ENCODE peak calls at places on chromosome 9, in nine cellular contexts. D is ovary, Y is transverse colon, R is H1, Z is stomach, S is sigmoid colon, L is esophagus muscularis mucosa, X is suprapubic skin, M is A549. C is an unnamed sample.

GRCh38 chr9:17120203-17120602 is 14.6 kb upstream of the CNTLN start:
- DNase-seq in S (no peak), M (no peak), L (no peak), Y (no peak), R (no peak), X (no peak), Z (no peak), D (no peak), C (no peak)

GRCh38 chr9:123011878-123012528 is 21.5 kb upstream of the GPR21 start:
- DNase-seq in Y (no peak), S (no peak), R (no peak), X (no peak), M (no peak), L (no peak), D (no peak), Z (no peak), C (no peak)

GRCh38 chr9:89890326-89890980 is 285.6 kb downstream of the GADD45G start:
- DNase-seq in R (no peak), D (no peak), X (peak; percentile 62), Y (no peak), M (no peak), S (no peak), L (peak; percentile 81), Z (no peak), C (no peak)

GRCh38 chr9:133707761-133708122 is 30.4 kb downstream of the SARDH start:
- DNase-seq in R (no peak), Z (no peak), D (no peak), X (no peak), M (no peak), L (no peak), Y (no peak), S (peak; percentile 37), C (no peak)

GRCh38 chr9:123033352-123033751 is at the start of gene GPR21:
- DNase-seq in S (no peak), R (no peak), Z (no peak), X (no peak), L (no peak), Y (no peak), D (no peak), M (no peak), C (no peak)

GRCh38 chr9:131618071-131618479 is 72.8 kb downstream of the PRRT1B start:
- DNase-seq in L (no peak), R (no peak), M (no peak), D (no peak), X (no peak), S (no peak), Y (no peak), Z (peak; percentile 43), C (peak; percentile 25)

GRCh38 chr9:115106642-115107041 is 11.3 kb downstream of the TNC start:
- DNase-seq in M (no peak), Y (no peak), L (no peak), R (no peak), Z (no peak), D (no peak), X (no peak), S (no peak), C (no peak)

GRCh38 chr9:109780453-109781033 is 545 bp downstream of the PALM2AKAP2 start:
- DNase-seq in Z (no peak), L (peak; percentile 86), R (peak; percentile 58), M (no peak), Y (no peak), D (no peak), X (no peak), S (no peak), C (no peak)

GRCh38 chr9:92385953-92386352 is 18.4 kb downstream of the OGN start:
- DNase-seq in Z (no peak), X (no peak), D (no peak), S (no peak), R (no peak), Y (no peak), L (no peak), M (no peak), C (no peak)

GRCh38 chr9:124504530-124505005 is 2.6 kb downstream of the NR5A1 start:
- DNase-seq in X (no peak), M (no peak), S (no peak), R (no peak), L (no peak), D (no peak), Y (no peak), Z (no peak), C (no peak)

GRCh38 chr9:111348821-111349271 is 18.8 kb upstream of the OR2K2 start:
- DNase-seq in Z (peak; percentile 63), L (no peak), R (no peak), S (no peak), D (no peak), Y (peak; percentile 44), X (no peak), M (peak; percentile 40), C (no peak)

GRCh38 chr9:36905101-36906066 is 128.7 kb downstream of the PAX5 start:
- DNase-seq in S (no peak), R (no peak), X (peak; percentile 52), D (no peak), M (no peak), Z (no peak), L (no peak), Y (no peak), C (no peak)

GRCh38 chr9:137436761-137437600 is 4.2 kb downstream of the ENTPD8 start:
- DNase-seq in L (no peak), R (no peak), D (no peak), Z (peak; percentile 69), X (no peak), Y (peak; percentile 58), M (no peak), S (no peak), C (no peak)

GRCh38 chr9:113892861-113893491 is 16.9 kb downstream of the ZNF618 start:
- DNase-seq in S (no peak), R (peak; percentile 17), Z (no peak), M (no peak), D (no peak), L (no peak), Y (no peak), X (no peak), C (no peak)

GRCh38 chr9:137009217-137009616 is 12.8 kb upstream of the CLIC3 start:
- DNase-seq in X (no peak), Y (no peak), D (no peak), M (no peak), R (no peak), S (no peak), L (no peak), Z (no peak), C (no peak)

GRCh38 chr9:89484475-89485404 is 13.2 kb downstream of the SEMA4D start:
- DNase-seq in Z (no peak), X (no peak), Y (peak; percentile 2), S (no peak), M (no peak), L (no peak), D (no peak), R (no peak), C (no peak)

GRCh38 chr9:36400332-36401178 is 486 bp upstream of the RNF38 start:
- DNase-seq in M (peak; percentile 85), R (peak; percentile 89), D (peak; percentile 82), Y (peak; percentile 93), Z (peak; percentile 92), S (peak; percentile 93), L (peak; percentile 94), X (peak; percentile 92), C (peak; percentile 76)

GRCh38 chr9:130028493-130029222 is 14.3 kb downstream of the FNBP1 start:
- DNase-seq in D (no peak), Z (no peak), S (no peak), X (no peak), M (no peak), R (no peak), L (no peak), Y (no peak), C (no peak)
- H3K4me1 ChIP-seq in D (peaks cover 4% of the 10 kb centered on the region), Z (peaks cover 14% of the 10 kb centered on the region), S (no peaks in the 10 kb centered on the region), X (peaks cover 45% of the 10 kb centered on the region), M (peaks cover 26% of the 10 kb centered on the region), R (no peaks in the 10 kb centered on the region), L (peaks cover 100% of the 10 kb centered on the region), Y (peaks cover 69% of the 10 kb centered on the region), C (no peaks in the 10 kb centered on the region)

DNA sequence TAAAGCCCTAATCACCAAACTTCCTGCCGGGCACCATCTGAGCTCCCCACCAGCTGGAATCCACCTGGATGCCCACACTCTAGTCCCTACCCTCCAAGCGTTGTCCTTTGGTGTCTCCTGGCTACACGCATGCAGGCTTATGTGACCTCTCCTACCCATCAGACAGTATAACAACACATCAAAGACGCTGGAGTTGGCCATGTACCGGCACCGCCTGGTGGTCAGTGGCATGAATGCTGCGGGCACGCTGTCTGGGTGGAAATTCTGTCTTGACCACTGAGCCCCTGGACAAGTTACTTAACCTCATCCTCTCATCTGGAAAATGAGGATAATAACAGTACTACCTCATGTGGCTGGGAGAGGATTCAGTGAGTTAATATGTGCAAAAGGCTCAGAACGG is 23.4 kb upstream of the CORO2A start:
- DNase-seq in Y (no peak), R (peak; percentile 74), S (no peak), X (no peak), Z (no peak), D (no peak), M (peak; percentile 70), L (no peak), C (no peak)
- TF ChIP-seq EP300 in Y (no peak), R (no peak), S (no peak), X (no peak), Z (no peak), D (no peak), M (no peak), L (no peak), C (no peak)

DNA sequence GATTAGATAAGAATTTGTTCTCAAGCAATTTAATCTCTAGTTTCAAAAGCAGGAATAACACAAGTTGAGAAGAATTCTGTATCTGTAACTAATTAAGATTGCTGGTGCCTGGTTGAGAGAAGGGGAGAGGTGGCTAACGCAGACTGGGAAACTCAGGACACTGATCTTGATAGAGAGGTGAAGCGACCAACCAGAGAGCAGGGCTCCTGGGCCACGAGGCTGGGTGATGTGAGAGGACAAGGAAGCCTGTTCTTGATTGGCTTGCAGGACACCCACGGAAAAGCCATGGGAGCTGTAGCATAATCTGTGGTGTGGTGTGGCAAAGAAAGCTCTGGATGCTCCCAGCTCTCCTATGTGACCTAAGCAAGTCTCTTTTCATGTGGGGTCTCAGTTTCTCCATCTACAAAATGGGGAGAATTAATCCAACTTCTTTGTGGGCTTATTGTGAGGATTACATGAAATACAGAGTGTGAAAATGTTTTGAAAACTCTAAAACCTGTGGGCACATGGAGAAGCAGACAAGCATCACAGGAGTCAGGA is 594.1 kb upstream of the BRINP1 start:
- DNase-seq in D (no peak), X (no peak), Z (no peak), R (peak; percentile 57), M (peak; percentile 37), S (no peak), L (no peak), Y (no peak), C (no peak)
- H3K4me3 ChIP-seq in D (no peak overlapping the region), X (no peak overlapping the region), Z (no peak overlapping the region), R (no peak overlapping the region), M (no peak overlapping the region), S (no peak overlapping the region), L (no peak overlapping the region), Y (no peak overlapping the region), C (no peak overlapping the region)

DNA sequence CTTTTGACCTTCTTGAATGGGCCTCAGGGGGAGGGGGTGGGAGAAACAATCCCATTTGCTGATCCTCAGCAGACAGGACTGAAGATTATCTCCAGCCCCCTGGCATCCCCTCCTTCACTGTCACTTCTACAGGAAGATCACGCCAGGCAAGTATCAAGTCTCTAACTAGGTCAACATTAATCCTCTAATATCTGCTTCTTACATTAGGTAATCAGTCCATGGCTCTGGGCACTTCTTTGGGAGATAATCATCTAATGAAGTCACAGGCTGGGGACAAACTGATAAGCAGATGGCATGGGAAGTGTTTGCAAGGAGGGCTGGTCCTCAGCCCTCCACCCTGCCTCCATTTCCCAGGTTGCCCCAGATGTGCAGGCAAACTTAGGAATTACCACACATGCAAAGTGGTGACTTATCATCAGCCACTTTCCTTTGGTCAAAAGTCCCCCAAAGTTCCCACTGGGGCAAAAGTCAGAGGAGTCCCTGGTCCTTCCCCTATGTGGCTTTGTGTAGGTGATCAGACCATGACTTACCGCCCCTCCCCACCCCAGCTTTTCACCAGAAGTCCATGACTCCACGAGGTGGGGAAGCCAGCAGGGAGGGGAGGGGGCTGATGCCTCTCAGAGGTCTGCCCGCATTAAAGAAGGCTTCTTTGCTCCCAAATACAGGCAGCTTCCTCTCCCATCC is 6.0 kb downstream of the TRAF1 start:
- DNase-seq in S (no peak), L (no peak), Z (no peak), R (no peak), X (no peak), D (no peak), Y (no peak), M (no peak), C (no peak)
- H3K4me1 ChIP-seq in S (no peaks in the 10 kb centered on the region), L (peaks cover 53% of the 10 kb centered on the region), Z (peaks cover 4% of the 10 kb centered on the region), R (peaks cover 2% of the 10 kb centered on the region), X (peaks cover 40% of the 10 kb centered on the region), D (peaks cover 7% of the 10 kb centered on the region), Y (peaks cover 6% of the 10 kb centered on the region), M (peaks cover 4% of the 10 kb centered on the region), C (peaks cover 50% of the 10 kb centered on the region)